ENCODE peak calls at places on chromosomes 11 and 22, in four cellular contexts. T is colonic mucosa; A is astrocyte; J is CD4-positive, alpha-beta memory T cell. U is an unnamed sample.

GRCh38 chr22:39472570-39473556 is 16.1 kb downstream of the MGAT3 start:
- DNase-seq in T (peak; percentile 93), A (no peak), J (no peak), U (peak; percentile 90)

GRCh38 chr22:48335442-48336139 is 1492.1 kb downstream of the BRD1 start:
- DNase-seq in A (no peak), T (no peak), J (no peak), U (peak; percentile 11)

GRCh38 chr11:33582636-33583325 is 117.8 kb downstream of the C11orf91 start:
- DNase-seq in T (no peak), A (no peak), J (no peak), U (no peak)

GRCh38 chr22:48577691-48578090 is 1250.0 kb downstream of the BRD1 start:
- DNase-seq in T (no peak), A (no peak), J (no peak), U (no peak)

GRCh38 chr22:36301384-36301828 is 48.5 kb downstream of the APOL1 start:
- DNase-seq in J (peak; percentile 80), A (no peak), T (peak; percentile 81), U (no peak)

GRCh38 chr11:13214276-13214865 is 63.2 kb upstream of the BMAL1 start:
- DNase-seq in T (no peak), J (no peak), A (peak; percentile 52), U (no peak)

GRCh38 chr11:8717876-8718753 is 35.5 kb downstream of the RPL27A start:
- DNase-seq in J (no peak), T (no peak), A (peak; percentile 92), U (peak; percentile 81)

GRCh38 chr11:126474220-126474619 is 118.7 kb downstream of the ST3GAL4 start:
- DNase-seq in A (no peak), J (no peak), T (no peak), U (no peak)

GRCh38 chr11:128437137-128437536 is 150.2 kb downstream of the ETS1 start:
- DNase-seq in J (no peak), A (peak; percentile 68), T (no peak), U (no peak)

GRCh38 chr22:27573280-27573711 is 228.3 kb downstream of the MN1 start:
- DNase-seq in A (no peak), J (no peak), T (no peak), U (no peak)

GRCh38 chr11:67252831-67253239 is 13.4 kb upstream of the GRK2 start:
- DNase-seq in J (peak; percentile 37), T (no peak), A (peak; percentile 14), U (no peak)

GRCh38 chr11:112762686-112763048 is 198.6 kb upstream of the NCAM1 start:
- DNase-seq in A (no peak), T (no peak), J (no peak), U (no peak)

GRCh38 chr11:58788355-58789023 is 56.0 kb downstream of the GLYATL2 start:
- DNase-seq in T (peak; percentile 45), J (peak; percentile 49), A (peak; percentile 22), U (peak; percentile 29)

GRCh38 chr22:40627612-40628011 is 8.9 kb downstream of the MRTFA start:
- DNase-seq in A (no peak), T (no peak), J (no peak), U (no peak)

GRCh38 chr11:38594881-38595280 is 1996.8 kb upstream of the RAG2 start:
- DNase-seq in T (no peak), J (no peak), A (no peak), U (no peak)

GRCh38 chr11:95297680-95298452 is 66.9 kb upstream of the SESN3 start:
- DNase-seq in J (no peak), T (no peak), A (no peak), U (no peak)

GRCh38 chr11:73265853-73266643 is 6.1 kb upstream of the P2RY6 start:
- DNase-seq in J (no peak), T (no peak), A (no peak), U (no peak)

GRCh38 chr22:19755722-19756287 is 4.8 kb upstream of the TBX1 start:
- DNase-seq in T (no peak), J (no peak), A (no peak), U (no peak)

GRCh38 chr22:49702068-49702397 is 125.6 kb downstream of the BRD1 start:
- DNase-seq in T (no peak), J (no peak), A (no peak), U (no peak)

GRCh38 chr11:118774032-118774431 is 16.9 kb downstream of the DDX6 start:
- DNase-seq in A (no peak), J (no peak), T (no peak), U (no peak)

GRCh38 chr11:65716294-65716693 is 4.2 kb downstream of the KAT5 start:
- DNase-seq in A (no peak), J (no peak), T (no peak), U (no peak)

GRCh38 chr11:69010361-69010891 is 2.6 kb downstream of the MRGPRF start:
- DNase-seq in T (no peak), J (no peak), A (no peak), U (peak; percentile 85)

GRCh38 chr11:86249307-86250098 is 5.0 kb downstream of the EED start:
- DNase-seq in T (no peak), A (no peak), J (no peak), U (no peak)
- H3K27ac ChIP-seq in T (no peak overlapping the region), A (no peak overlapping the region), J (peak overlapping the region; percentile 32), U (no peak overlapping the region)

GRCh38 chr11:119791701-119792151 is 62.7 kb upstream of the NECTIN1 start:
- DNase-seq in J (no peak), T (no peak), A (peak; percentile 73), U (peak; percentile 89)
- H3K27ac ChIP-seq in J (no peak overlapping the region), T (no peak overlapping the region), A (peak overlapping the region; percentile 74), U (peak overlapping the region; percentile 47)

DNA sequence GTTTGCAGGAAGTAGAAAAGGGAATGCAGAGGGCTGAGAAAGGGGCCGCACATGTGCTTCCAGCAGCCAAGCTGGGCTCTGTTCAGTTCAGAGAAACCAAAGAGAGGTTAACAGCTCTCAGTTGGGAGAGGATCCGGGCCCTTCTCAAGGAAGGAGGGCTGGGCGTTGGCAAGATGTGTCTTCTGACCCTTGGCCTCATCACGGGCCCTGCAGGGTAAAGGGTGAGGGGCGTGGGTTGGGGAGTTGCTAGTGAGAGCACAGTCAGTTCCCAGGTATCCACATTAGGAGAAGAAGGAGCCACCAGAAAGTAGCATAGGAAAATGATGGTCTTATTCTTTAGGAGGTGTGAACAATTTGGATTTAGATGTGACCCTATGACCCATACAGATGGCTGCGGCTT is 73.0 kb downstream of the OSBP2 start:
- DNase-seq in J (no peak), A (no peak), T (peak; percentile 26), U (no peak)
- H3K27ac ChIP-seq in J (no peak overlapping the region), A (no peak overlapping the region), T (no peak overlapping the region), U (no peak overlapping the region)

DNA sequence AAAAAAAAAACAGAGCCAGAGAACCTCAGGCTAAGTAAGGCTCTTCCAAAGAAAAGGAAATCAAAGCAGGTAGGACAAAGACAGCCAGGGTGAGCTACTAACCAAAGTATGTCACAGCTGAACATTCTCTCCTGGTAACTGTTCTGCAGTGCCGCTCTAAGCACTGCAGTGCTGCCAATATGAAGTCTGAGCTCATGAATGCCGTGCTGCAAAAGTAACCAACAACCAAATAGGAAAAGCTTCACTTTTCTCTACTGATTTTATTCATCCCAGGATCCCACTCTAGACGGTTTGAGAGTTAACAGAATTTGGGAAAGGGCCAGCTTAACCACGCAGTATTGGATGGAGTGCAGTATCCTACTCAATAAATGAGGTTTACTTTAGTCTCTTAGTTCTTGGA is 3.5 kb downstream of the SIK3 start:
- DNase-seq in A (peak; percentile 69), T (no peak), J (peak; percentile 25), U (no peak)
- H3K27ac ChIP-seq in A (no peak overlapping the region), T (no peak overlapping the region), J (peak overlapping the region; percentile 98), U (no peak overlapping the region)

DNA sequence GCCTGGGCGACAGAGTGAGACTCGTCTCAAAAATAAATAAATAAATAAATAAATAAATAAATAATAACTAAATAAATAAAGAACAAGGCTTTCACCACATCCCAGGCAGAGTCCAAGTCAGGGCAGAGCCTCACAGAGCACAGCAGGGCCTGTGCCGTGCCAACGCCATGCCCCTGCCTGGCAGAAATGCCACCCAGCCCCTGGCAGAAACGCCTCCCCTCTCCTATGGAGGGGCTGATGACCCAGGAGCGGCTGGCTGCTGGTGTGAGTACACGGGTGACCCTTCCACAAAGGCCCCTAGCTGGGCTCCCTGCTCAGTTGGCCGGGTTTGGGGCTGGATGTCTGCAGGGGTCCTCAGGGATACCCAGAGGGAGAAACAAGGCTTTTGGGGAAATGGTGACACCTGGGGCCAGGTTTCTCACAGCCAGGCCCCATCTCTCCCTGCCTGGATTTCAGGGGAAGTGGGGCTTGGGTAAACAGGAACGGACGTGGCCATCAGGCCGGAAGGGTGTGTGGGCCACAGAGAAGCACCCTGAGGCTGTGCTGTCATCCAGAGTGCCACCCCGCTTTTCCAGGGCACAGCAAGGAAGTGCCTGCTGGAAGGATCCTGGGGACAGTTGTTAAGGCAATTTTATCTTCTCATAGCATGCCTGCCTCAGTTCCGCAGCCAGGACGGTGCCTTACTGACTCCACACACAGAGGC is 5.1 kb downstream of the BID start:
- DNase-seq in A (no peak), T (no peak), J (no peak), U (no peak)
- H3K27ac ChIP-seq in A (no peak overlapping the region), T (no peak overlapping the region), J (no peak overlapping the region), U (no peak overlapping the region)